ENCODE peak calls at places on chromosomes 11 and 22, in five cellular contexts. Y, B, Q, X and I are unnamed samples.

GRCh38 chr22:25448435-25449051 is 115.9 kb upstream of the GRK3 start:
- DNase-seq in B (peak), X (peak), Y (no peak), Q (no peak), I (peak)

GRCh38 chr22:48939441-48940265 is 888.0 kb downstream of the BRD1 start:
- DNase-seq in Y (no peak), X (no peak), Q (no peak), B (no peak), I (no peak)

GRCh38 chr22:50180727-50181521 is 4.8 kb upstream of the TRABD start:
- DNase-seq in Q (no peak), X (no peak), Y (no peak), B (no peak), I (no peak)

GRCh38 chr11:10744206-10744605 is 6.8 kb upstream of the CTR9 start:
- DNase-seq in Q (no peak), Y (no peak), X (no peak), B (no peak), I (no peak)

GRCh38 chr11:45551181-45551580 is 114.2 kb downstream of the CHST1 start:
- DNase-seq in Q (no peak), B (no peak), Y (no peak), X (no peak), I (no peak)

GRCh38 chr22:37792494-37792893 is 15.2 kb upstream of the GCAT start:
- DNase-seq in Q (no peak), B (no peak), X (no peak), Y (no peak), I (no peak)

GRCh38 chr22:42803454-42803853 is 53.6 kb downstream of the ARFGAP3 start:
- DNase-seq in B (no peak), Y (no peak), X (no peak), Q (peak), I (no peak)

GRCh38 chr11:66233301-66233700 is 35.1 kb upstream of the RAB1B start:
- DNase-seq in Y (no peak), Q (no peak), B (no peak), X (no peak), I (no peak)

GRCh38 chr11:58923300-58923788 is 15.9 kb upstream of the GLYATL1 start:
- DNase-seq in B (peak), Q (no peak), Y (peak), X (peak), I (peak)

GRCh38 chr11:10561043-10561818 is 7.2 kb downstream of the LYVE1 start:
- DNase-seq in B (no peak), Y (peak), Q (no peak), X (peak), I (no peak)

GRCh38 chr22:48700566-48701295 is 1126.9 kb downstream of the BRD1 start:
- DNase-seq in Y (no peak), B (no peak), Q (no peak), X (no peak), I (no peak)

GRCh38 chr11:115674176-115674575 is 170.0 kb upstream of the CADM1 start:
- DNase-seq in X (no peak), Q (no peak), Y (no peak), B (no peak), I (no peak)

GRCh38 chr11:125902927-125903752 is at the start of gene PUS3:
- DNase-seq in Y (peak), X (peak), Q (peak), B (peak), I (peak)

GRCh38 chr22:45553333-45554039 is 50.8 kb downstream of the FBLN1 start:
- DNase-seq in B (peak), Y (peak), X (peak), Q (peak), I (peak)

GRCh38 chr11:17985517-17985916 is 27.3 kb downstream of the SERGEF start:
- DNase-seq in Q (no peak), B (no peak), Y (no peak), X (peak), I (no peak)

GRCh38 chr11:100918551-100919500 is 210.8 kb downstream of the PGR start:
- DNase-seq in Q (no peak), B (peak), X (no peak), Y (peak), I (peak)

GRCh38 chr11:117380676-117381075 is 53.0 kb downstream of the CEP164 start:
- DNase-seq in B (no peak), X (no peak), Y (no peak), Q (no peak), I (no peak)

GRCh38 chr11:75011357-75011756 is 22.6 kb downstream of the NEU3 start:
- DNase-seq in B (no peak), X (no peak), Q (no peak), Y (no peak), I (no peak)

GRCh38 chr11:86802601-86803051 is 2.3 kb downstream of the PRSS23 start:
- DNase-seq in X (peak), Y (peak), B (peak), Q (no peak), I (no peak)

GRCh38 chr11:20360650-20361049 is 2.9 kb upstream of the HTATIP2 start:
- DNase-seq in X (no peak), Q (no peak), B (peak), Y (peak), I (peak)

GRCh38 chr22:50025993-50026392 is 13.4 kb upstream of the IL17REL start:
- DNase-seq in B (no peak), X (no peak), Q (no peak), Y (no peak), I (no peak)

GRCh38 chr11:9208726-9209501 is 56.2 kb downstream of the DENND5A start:
- DNase-seq in Q (no peak), B (no peak), X (no peak), Y (no peak), I (no peak)

GRCh38 chr22:42292726-42293520 is 22.5 kb upstream of the TCF20 start:
- DNase-seq in B (no peak), Y (no peak), Q (no peak), X (no peak), I (no peak)

GRCh38 chr11:117413616-117414015 is 86.0 kb downstream of the CEP164 start:
- DNase-seq in Q (no peak), B (no peak), Y (no peak), X (no peak), I (no peak)

GRCh38 chr22:42065408-42066132 is 5.0 kb downstream of the NAGA start:
- DNase-seq in X (no peak), Q (no peak), Y (no peak), B (no peak), I (no peak)

GRCh38 chr11:131910491-131911387 is 540.3 kb downstream of the NTM start:
- DNase-seq in Y (peak), Q (no peak), B (peak), X (peak), I (peak)

GRCh38 chr11:131886201-131886600 is 515.8 kb downstream of the NTM start:
- DNase-seq in Y (no peak), X (no peak), B (no peak), Q (no peak), I (no peak)

GRCh38 chr11:30370164-30370563 is 47.3 kb downstream of the ARL14EP start:
- DNase-seq in Q (no peak), B (no peak), X (no peak), Y (no peak), I (no peak)

GRCh38 chr22:44409691-44410316 is 88.2 kb downstream of the RTL6 start:
- DNase-seq in Y (no peak), X (no peak), Q (no peak), B (no peak), I (no peak)

GRCh38 chr22:43848366-43849171 is 13.7 kb downstream of the SULT4A1 start:
- DNase-seq in Y (peak), X (peak), Q (peak), B (no peak), I (no peak)

GRCh38 chr11:110582728-110583432 is 129.4 kb downstream of the ARHGAP20 start:
- DNase-seq in Y (no peak), B (no peak), Q (no peak), X (peak), I (no peak)

GRCh38 chr11:61769946-61770683 is 17.7 kb downstream of the MYRF start:
- DNase-seq in X (no peak), B (no peak), Y (no peak), Q (no peak), I (no peak)

GRCh38 chr22:45212992-45213751 is 27.5 kb downstream of the KIAA0930 start:
- DNase-seq in Y (no peak), X (no peak), Q (peak), B (peak), I (peak)

GRCh38 chr11:72238492-72239295 is 5.3 kb downstream of the PHOX2A start:
- DNase-seq in X (no peak), Y (no peak), B (no peak), Q (no peak), I (no peak)

GRCh38 chr11:26620282-26621045 is 48.4 kb upstream of the MUC15 start:
- DNase-seq in B (no peak), Y (peak), X (no peak), Q (no peak), I (no peak)

GRCh38 chr11:17021550-17021949 is 7.3 kb upstream of the PLEKHA7 start:
- DNase-seq in Y (no peak), Q (no peak), B (peak), X (no peak), I (no peak)

GRCh38 chr22:20319041-20319744 is 667 bp downstream of the DGCR6L start:
- DNase-seq in B (peak), Q (no peak), X (no peak), Y (no peak), I (no peak)

GRCh38 chr11:120511804-120512726 is 517 bp downstream of the GRIK4 start:
- DNase-seq in X (no peak), B (no peak), Q (no peak), Y (no peak), I (no peak)
- H3K4me3 ChIP-seq in X (no peak), B (no peak), Q (peak), Y (peak), I (no peak)

DNA sequence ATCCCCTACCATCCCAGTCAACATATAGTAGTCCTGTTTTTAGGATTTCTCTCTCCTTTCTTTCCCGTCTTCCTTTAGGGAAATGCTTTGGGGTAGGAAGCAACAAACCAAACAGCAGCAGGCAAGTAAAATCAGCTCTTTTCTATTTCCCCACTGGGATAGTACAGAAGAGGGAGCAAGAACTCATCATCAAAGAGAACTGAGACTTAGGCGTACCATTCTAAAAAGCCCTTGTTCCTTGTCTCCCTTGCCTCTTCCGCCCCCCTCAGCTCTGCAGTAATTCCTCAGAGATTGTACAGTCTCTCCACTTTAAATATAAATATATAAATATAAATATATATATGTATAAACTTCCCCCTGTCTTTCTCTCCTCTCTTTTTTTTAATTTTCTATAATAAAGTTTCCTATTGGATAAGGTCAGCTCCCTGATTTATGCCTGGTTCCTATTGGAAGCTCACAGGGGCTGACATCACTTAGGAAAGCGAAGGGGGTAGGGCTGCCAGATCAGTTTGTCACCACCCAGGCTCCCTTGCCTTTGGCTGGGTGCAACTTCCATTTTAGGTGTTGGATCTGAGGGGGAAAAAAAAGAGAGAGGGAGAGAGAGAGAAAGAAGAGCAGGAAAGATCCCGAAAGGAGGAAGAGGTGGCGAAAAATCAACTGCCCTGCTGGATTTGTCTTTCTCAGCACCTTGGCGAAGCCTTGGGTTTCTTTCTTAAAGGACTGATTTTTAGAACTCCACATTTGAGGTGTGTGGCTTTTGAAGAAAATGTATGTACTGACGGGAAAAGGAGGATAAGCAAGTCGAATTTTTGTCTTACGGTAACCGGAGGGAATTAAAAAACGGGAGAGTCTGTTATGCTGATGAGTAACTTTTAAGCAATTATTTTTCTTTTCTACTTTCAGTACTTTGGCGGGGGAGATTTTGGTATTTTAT is at the start of gene CTNND1:
- DNase-seq in Q (peak), Y (peak), X (peak), B (peak), I (peak)
- H3K27ac ChIP-seq in Q (peak), Y (peak), X (peak), B (peak), I (peak)

DNA sequence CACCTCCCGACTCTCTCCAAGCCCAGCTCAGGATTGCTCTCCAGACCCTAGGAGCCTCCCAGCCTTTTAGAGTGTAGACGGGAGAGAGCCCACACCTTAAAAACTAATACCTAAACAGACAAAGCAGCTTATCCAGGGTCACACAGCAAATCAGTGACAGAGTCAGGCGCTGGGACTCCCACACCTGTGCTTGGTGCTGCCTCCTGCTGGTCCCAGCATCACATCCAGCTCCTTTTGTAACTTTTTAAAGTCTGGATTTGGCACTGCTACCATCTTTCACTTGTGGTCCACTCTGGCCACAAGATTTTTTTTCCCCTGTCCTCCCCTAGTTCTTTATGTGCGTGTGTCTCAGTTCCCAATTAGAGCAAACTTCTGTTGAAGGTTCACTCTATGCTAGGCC is 4.7 kb downstream of the ANO1 start:
- DNase-seq in Q (no peak), X (no peak), Y (peak), B (no peak), I (no peak)
- H3K4me3 ChIP-seq in Q (no peak), X (no peak), Y (no peak), B (no peak), I (no peak)

DNA sequence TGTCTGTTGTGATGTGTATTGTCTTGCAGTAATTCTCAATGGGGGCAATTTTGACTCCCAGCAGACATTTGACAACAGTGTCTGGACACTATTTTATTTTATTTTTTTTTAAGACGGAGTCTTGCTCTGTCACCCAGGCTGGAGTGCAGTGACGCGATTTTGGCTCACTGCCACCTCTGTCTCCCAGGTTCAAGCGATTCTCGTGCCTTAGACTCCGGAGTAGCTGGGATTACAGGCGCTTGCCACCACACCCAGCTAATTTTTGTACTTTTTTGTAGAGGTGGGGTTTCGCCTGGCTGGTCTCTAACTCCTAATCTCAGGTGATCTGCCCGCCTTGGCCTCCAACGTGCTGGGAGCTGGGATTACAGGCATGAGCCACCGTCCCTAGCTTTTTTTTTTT is 1.4 kb downstream of the RPS6KB2 start:
- DNase-seq in Q (no peak), X (no peak), B (no peak), Y (no peak), I (no peak)
- H3K27ac ChIP-seq in Q (no peak), X (no peak), B (no peak), Y (no peak), I (no peak)

GRCh38 chr11:63888170-63889086 is 28.5 kb downstream of the RCOR2 start:
- DNase-seq in Q (peak), Y (peak), X (peak), B (peak), I (peak)
- H3K4me3 ChIP-seq in Q (peak), Y (peak), X (no peak), B (peak), I (no peak)

GRCh38 chr11:65141896-65142494 is 7.7 kb upstream of the SYVN1 start:
- DNase-seq in Q (no peak), X (no peak), Y (no peak), B (peak), I (no peak)
- H3K27ac ChIP-seq in Q (no peak), X (no peak), Y (no peak), B (no peak), I (no peak)

GRCh38 chr11:11845066-11845465 is 3.3 kb downstream of the USP47 start:
- DNase-seq in B (no peak), Q (no peak), X (peak), Y (no peak), I (no peak)
- H3K4me3 ChIP-seq in B (peak), Q (peak), X (no peak), Y (no peak), I (no peak)